ENCODE peak calls at places on chromosome 2, in seven cellular contexts. H is neural progenitor cell, C is epithelial cell of esophagus, Z is mucosa of descending colon, A is cardiac muscle cell, E is transverse colon, U is fibroblast of pulmonary artery. S is an unnamed sample.

GRCh38 chr2:16167471-16168426 is 227.4 kb downstream of the MYCN start:
- DNase-seq in E (no peak), Z (no peak), U (no peak), C (no peak), H (peak), A (no peak), S (no peak)

GRCh38 chr2:189676471-189676870 is 2.0 kb downstream of the ANKAR start:
- DNase-seq in H (no peak), U (peak), E (no peak), A (peak), Z (no peak), C (no peak), S (peak)

GRCh38 chr2:6353669-6354068 is 512.0 kb downstream of the CMPK2 start:
- DNase-seq in C (no peak), Z (no peak), H (no peak), U (no peak), E (no peak), A (no peak), S (no peak)

GRCh38 chr2:70475266-70475665 is 78.4 kb downstream of the TGFA start:
- DNase-seq in U (no peak), A (no peak), Z (no peak), C (no peak), E (no peak), H (no peak), S (no peak)

GRCh38 chr2:65834062-65834461 is 401.7 kb upstream of the SPRED2 start:
- DNase-seq in C (no peak), E (no peak), Z (no peak), H (no peak), A (no peak), U (no peak), S (no peak)

GRCh38 chr2:73112026-73112912 is 479 bp downstream of the RAB11FIP5 start:
- DNase-seq in E (peak), C (peak), H (peak), Z (peak), U (peak), A (peak), S (peak)

GRCh38 chr2:218245214-218245613 is 15.6 kb upstream of the GPBAR1 start:
- DNase-seq in H (no peak), Z (no peak), C (no peak), A (no peak), E (no peak), U (no peak), S (no peak)

GRCh38 chr2:95313296-95314265 is 16.4 kb downstream of the KCNIP3 start:
- DNase-seq in Z (peak), A (no peak), C (peak), H (no peak), U (no peak), E (no peak), S (no peak)

GRCh38 chr2:158463496-158464095 is 6.8 kb downstream of the PKP4 start:
- DNase-seq in Z (no peak), A (peak), E (no peak), H (no peak), U (peak), C (no peak), S (peak)

GRCh38 chr2:127201452-127201851 is 18.6 kb downstream of the CYP27C1 start:
- DNase-seq in U (no peak), Z (no peak), E (no peak), C (no peak), A (no peak), H (no peak), S (no peak)

DNA sequence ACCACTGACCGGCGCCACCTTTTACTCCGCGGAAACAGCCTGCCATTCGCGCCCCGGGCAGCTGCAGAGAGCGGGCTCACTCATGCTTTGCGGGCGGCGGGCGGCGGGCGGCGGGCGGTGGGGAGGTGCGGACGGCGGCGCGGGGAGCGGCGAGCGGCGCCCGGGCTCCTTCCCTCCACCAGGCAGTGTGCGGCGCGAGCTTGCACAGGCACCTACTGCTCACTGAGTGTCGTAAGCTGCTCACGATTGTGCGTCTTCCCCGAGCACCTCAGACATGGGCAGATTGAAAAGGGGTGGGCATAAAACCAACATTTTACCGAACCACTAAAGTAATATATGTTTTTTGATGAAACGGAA is at the start of gene LRRTM1:
- DNase-seq in U (no peak), Z (no peak), C (peak), H (peak), E (peak), A (no peak), S (no peak)
- H3K4me3 ChIP-seq in U (peak), Z (no peak), C (no peak), H (peak), E (peak), A (peak), S (no peak)

DNA sequence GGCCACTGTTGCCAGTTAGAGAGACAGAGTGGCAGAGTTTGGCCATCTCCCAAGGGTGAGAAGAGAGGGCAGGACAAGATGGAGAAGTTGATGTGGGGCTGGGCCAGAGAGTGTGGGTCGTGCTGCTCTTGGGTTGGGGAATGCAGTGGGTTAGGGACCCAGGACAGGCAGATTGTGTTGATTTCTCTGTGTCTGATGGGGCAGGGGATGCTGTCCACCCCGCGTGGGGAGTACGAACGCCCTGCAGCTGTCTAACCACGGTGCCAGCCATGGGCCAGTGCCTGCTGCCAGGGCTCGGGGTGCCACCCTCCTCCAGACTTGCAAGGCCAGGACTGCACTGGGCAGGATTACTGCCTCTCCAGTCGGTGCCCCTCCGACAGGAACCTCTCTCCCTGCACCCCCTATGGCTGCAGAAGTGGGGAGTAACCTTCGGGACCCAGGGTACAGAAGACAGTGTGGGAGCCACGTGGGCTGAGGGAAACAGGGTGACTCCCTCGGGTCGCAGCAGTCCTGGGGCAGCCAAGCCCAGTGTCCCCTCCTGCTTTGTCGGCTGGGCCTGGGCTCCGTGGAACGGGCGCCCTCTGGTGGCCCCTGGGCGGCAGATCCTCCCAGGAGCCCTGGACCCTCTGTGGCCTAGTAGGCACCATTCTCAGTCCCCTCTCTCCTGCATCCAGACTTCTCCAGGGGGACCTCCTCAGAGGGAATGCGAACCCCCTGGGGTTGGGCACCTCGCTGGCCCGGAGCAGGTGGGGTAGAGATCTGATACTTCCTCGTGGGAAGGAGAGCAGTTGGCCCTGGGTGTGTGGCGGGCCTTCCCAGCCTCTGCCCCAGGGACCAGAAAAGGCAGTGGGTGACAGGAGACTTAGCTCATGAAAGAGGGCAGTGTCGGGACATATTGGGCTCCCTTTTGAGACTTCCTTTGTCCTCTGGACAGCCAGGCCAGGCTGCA is 2.7 kb downstream of the GPC1 start:
- DNase-seq in E (peak), C (peak), U (peak), A (peak), Z (peak), H (peak), S (peak)
- H3K4me3 ChIP-seq in E (no peak), C (peak), U (peak), A (no peak), Z (no peak), H (no peak), S (peak)

DNA sequence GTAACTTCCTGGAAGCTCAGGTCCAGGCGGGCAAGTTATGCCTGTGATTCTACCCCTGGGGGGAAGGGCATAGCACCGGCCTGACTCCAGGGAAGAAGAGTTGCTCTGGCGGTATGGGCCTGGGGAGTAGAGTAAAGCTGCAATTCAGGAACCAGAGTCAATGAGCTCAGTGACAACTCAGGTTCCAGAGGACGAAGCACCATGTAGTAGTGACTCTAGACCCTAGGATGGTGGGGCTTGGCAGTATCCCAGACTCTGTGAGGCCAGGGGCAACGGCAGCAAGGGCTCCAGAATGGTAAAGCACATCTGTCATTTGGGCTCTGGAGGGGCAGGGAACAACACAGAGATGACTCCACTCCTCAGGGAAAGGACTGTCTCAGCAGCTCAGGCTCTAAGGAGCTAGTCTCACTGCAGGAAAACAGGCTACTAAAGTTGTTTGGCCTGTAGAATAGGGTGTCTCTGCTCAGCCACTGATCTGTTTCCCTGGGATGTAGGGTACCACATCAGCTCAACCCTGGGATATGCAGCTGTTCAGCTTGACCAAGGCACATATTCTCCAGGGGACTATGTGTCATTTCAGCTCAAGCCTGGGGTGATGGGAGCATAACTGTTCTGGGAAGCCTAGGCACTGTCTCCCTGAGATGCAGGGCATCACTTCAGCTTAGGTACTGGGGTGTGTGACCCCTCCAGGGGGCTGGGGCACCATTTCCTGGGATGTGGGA is 36.2 kb upstream of the RHOB start:
- DNase-seq in U (no peak), A (no peak), E (peak), C (no peak), H (no peak), Z (no peak), S (no peak)
- H3K4me3 ChIP-seq in U (no peak), A (no peak), E (no peak), C (no peak), H (no peak), Z (no peak), S (no peak)

DNA sequence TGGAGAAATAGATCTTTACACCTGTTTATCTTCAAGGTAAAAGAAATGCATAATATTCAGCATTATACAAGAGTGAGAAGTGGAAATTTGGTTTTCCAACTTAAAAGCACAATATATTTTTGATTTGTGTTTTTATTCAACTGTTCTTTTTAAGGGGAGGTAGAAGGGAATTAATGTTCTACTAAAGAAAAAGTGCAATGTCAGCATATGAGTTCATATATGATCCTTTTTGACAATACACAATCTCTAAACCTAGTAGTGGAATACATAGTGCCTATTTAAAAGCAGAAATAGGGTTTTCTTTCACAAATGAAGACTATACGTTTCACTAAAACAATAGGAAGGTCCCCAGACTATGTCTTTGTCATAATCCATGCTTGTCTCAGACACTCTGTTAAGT is 63.2 kb upstream of the ATP5MC3 start:
- DNase-seq in Z (no peak), A (no peak), U (no peak), C (no peak), E (no peak), H (no peak), S (no peak)
- H3K4me3 ChIP-seq in Z (no peak), A (no peak), U (no peak), C (no peak), E (no peak), H (no peak), S (no peak)

DNA sequence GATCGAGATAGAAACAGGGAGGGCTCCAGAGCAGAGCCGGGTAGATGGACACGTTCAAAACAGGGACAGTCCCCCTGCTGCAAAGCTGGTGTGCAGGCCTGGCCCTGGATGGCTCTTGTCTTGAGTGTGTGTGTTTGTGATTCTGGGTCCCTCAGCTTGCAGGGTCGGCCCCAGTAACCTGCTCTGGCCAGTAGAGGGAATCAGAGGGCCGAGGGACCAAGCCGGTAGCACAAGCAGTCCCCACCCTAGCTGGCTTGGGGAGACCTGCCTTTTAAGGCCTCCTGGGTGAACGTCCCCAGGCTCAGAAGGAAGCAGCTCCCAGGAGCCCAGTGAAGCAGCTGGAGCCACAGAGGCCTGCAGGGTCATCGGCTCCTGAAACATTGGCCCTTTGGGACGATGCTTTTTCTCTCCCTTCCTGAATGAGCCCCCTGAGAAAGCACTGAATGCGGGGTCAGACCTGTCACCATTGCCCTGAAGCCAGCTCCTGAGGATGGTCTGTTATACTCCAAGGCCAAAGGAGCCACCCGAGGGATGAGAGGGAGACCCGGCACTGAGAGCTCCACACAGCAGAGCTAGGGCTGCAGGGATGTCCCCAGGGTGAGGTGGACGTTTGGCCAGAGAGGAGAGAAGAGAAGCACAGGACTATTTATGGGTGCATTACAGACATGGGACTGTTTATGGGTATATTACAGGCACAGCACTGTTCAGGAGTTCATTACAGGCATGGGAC is 15.4 kb upstream of the MLPH start:
- DNase-seq in A (peak), Z (peak), H (peak), U (no peak), E (peak), C (peak), S (peak)
- H3K4me3 ChIP-seq in A (no peak), Z (no peak), H (no peak), U (no peak), E (no peak), C (no peak), S (no peak)

GRCh38 chr2:101064505-101064867 is 62.4 kb downstream of the RPL31 start:
- DNase-seq in C (no peak), Z (no peak), E (no peak), U (no peak), H (no peak), A (no peak), S (no peak)
- H3K4me3 ChIP-seq in C (no peak), Z (no peak), E (no peak), U (no peak), H (no peak), A (no peak), S (no peak)

GRCh38 chr2:32702303-32703064 is 74.6 kb downstream of the TTC27 start:
- DNase-seq in U (no peak), C (no peak), H (no peak), A (no peak), Z (no peak), E (no peak), S (peak)
- H3K4me3 ChIP-seq in U (no peak), C (no peak), H (no peak), A (no peak), Z (no peak), E (no peak), S (no peak)

DNA sequence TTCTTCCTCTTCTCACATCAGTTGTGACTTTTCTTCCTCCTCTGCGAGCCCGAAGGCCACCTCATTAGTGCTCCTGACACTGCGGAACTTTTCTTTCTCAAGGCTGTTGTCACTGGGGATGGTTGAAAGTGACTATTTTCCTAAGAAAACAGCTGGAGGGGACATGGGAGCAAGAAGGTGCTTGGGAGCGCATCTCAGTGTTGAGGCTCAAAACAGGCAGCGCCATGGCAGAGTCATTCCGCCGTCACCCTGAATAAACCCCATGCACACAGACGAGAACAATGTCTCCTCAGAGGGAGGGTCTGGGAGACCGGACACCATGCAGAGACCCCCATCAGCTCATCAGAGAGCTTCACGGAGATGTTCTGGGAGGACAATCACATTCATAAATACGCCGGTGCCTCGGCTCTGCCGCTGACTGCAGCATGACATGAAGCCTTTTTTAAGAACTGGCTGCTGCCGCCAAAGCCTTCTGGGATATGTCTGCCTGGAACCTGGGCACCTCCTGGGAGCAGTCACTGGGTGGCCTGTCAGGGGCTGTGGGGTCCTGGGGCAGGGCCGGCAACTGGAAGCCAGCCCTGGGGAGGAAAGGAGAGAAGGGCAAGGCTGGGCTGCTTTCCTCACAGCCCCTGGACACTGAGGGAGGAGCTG is 19.2 kb downstream of the ATOH8 start:
- DNase-seq in U (no peak), Z (no peak), C (no peak), A (no peak), H (no peak), E (no peak), S (peak)
- H3K4me3 ChIP-seq in U (peak), Z (no peak), C (no peak), A (no peak), H (no peak), E (no peak), S (peak)

DNA sequence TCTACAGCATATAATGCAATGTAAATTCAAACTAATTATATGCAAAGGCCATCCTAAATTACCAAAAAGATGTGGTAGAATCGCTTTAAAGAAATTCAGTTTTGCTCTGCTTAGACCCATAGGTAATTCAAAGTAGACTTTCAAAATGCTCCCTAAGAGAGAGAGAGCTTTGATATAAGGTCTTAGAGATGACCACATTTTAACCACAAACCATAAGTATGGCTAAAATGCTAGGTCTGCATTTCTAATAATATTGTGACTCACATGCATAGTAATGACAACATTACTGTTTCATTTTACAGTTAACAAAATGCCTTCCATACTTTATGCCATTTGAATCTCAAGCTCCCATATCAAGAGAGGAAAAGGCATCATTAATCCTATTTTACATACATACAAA is 144.5 kb downstream of the RAD51AP2 start:
- DNase-seq in E (no peak), A (no peak), H (no peak), Z (no peak), U (peak), C (peak), S (peak)
- H3K4me3 ChIP-seq in E (no peak), A (no peak), H (no peak), Z (no peak), U (no peak), C (no peak), S (no peak)